ENCODE peak calls at places on chromosomes 16 and 17, in five cellular contexts. G is pancreas, K is psoas muscle, W is tibial artery, V is SK-N-SH. L is an unnamed sample.

GRCh38 chr17:38982858-38983746 is 15.9 kb upstream of the FBXO47 start:
- DNase-seq in W (no peak), G (no peak), K (no peak), V (peak; percentile 75), L (no peak)

GRCh38 chr16:75113046-75113491 is 3.5 kb downstream of the LDHD start:
- DNase-seq in G (no peak), K (no peak), V (no peak), W (peak; percentile 57), L (no peak)

GRCh38 chr17:11461993-11462548 is 136.2 kb upstream of the DNAH9 start:
- DNase-seq in K (no peak), W (no peak), V (no peak), G (no peak), L (no peak)

GRCh38 chr17:81090361-81091133 is 55.6 kb downstream of the BAIAP2 start:
- DNase-seq in V (peak; percentile 83), K (peak; percentile 61), W (peak; percentile 74), G (no peak), L (no peak)

GRCh38 chr16:3671424-3671823 is 16.9 kb downstream of the DNASE1 start:
- DNase-seq in K (no peak), V (no peak), G (no peak), W (no peak), L (no peak)

GRCh38 chr16:81229811-81230210 is 8.7 kb upstream of the BCO1 start:
- DNase-seq in W (no peak), K (no peak), V (no peak), G (no peak), L (no peak)

GRCh38 chr17:63439682-63440081 is 6.4 kb downstream of the CYB561 start:
- DNase-seq in G (no peak), W (no peak), K (no peak), V (no peak), L (no peak)

GRCh38 chr16:67967183-67967955 is 1.1 kb downstream of the SLC12A4 start:
- DNase-seq in K (no peak), W (no peak), V (no peak), G (no peak), L (peak; percentile 38)

GRCh38 chr16:70715113-70715711 is 29.4 kb upstream of the MTSS2 start:
- DNase-seq in W (peak; percentile 99), V (peak; percentile 87), G (peak; percentile 48), K (peak; percentile 97), L (no peak)

GRCh38 chr17:80943346-80944145 is 48.1 kb upstream of the CHMP6 start:
- DNase-seq in K (no peak), V (no peak), G (no peak), W (peak; percentile 59), L (no peak)

GRCh38 chr17:28954886-28955285 is 3.6 kb upstream of the PHF12 start:
- DNase-seq in K (no peak), W (peak; percentile 40), G (no peak), V (no peak), L (no peak)

GRCh38 chr17:35210741-35211140 is 16.5 kb upstream of the SLC35G3 start:
- DNase-seq in K (no peak), W (no peak), G (no peak), V (no peak), L (no peak)

GRCh38 chr17:1713878-1714487 is 3.8 kb upstream of the TLCD2 start:
- DNase-seq in G (no peak), K (no peak), W (peak; percentile 70), V (peak; percentile 62), L (no peak)

GRCh38 chr17:29726721-29727252 is 104.1 kb upstream of the CORO6 start:
- DNase-seq in W (no peak), V (peak; percentile 63), G (no peak), K (no peak), L (peak; percentile 53)

GRCh38 chr16:11632455-11632921 is 35.8 kb upstream of the SNN start:
- DNase-seq in W (peak; percentile 88), K (no peak), G (peak; percentile 55), V (no peak), L (no peak)

GRCh38 chr17:20091161-20092029 is 82.2 kb downstream of the SPECC1 start:
- DNase-seq in K (no peak), W (peak; percentile 80), V (no peak), G (no peak), L (no peak)

GRCh38 chr17:44184212-44184810 is 2.5 kb upstream of the TMUB2 start:
- DNase-seq in G (no peak), W (no peak), V (no peak), K (no peak), L (no peak)

GRCh38 chr17:80819422-80820164 is 172.0 kb upstream of the CHMP6 start:
- DNase-seq in W (peak; percentile 57), G (no peak), K (no peak), V (peak; percentile 74), L (no peak)

GRCh38 chr16:85395207-85395912 is 217.8 kb upstream of the GSE1 start:
- DNase-seq in K (peak; percentile 81), W (peak; percentile 98), V (peak; percentile 94), G (peak; percentile 37), L (no peak)

GRCh38 chr16:30665155-30665829 is 7.1 kb downstream of the FBRS start:
- DNase-seq in W (no peak), V (no peak), K (no peak), G (no peak), L (no peak)

GRCh38 chr17:44209786-44210341 is 9.6 kb downstream of the UBTF start:
- DNase-seq in V (no peak), W (no peak), K (no peak), G (no peak), L (no peak)

GRCh38 chr16:51112311-51112710 is 38.8 kb downstream of the SALL1 start:
- DNase-seq in K (no peak), W (no peak), G (no peak), V (no peak), L (no peak)

GRCh38 chr17:59101178-59101577 is 5.5 kb downstream of the TRIM37 start:
- DNase-seq in G (no peak), V (no peak), W (no peak), K (no peak), L (no peak)

GRCh38 chr17:59107306-59107670 is 608 bp upstream of the TRIM37 start:
- DNase-seq in W (no peak), G (no peak), K (no peak), V (no peak), L (no peak)

GRCh38 chr17:59106463-59107305 is at the start of gene TRIM37:
- DNase-seq in V (peak; percentile 99), G (peak; percentile 98), K (peak; percentile 97), W (peak; percentile 98), L (peak; percentile 100)

GRCh38 chr17:59108400-59109102 is 1.9 kb upstream of the TRIM37 start:
- DNase-seq in G (no peak), W (no peak), K (no peak), V (no peak), L (no peak)

DNA sequence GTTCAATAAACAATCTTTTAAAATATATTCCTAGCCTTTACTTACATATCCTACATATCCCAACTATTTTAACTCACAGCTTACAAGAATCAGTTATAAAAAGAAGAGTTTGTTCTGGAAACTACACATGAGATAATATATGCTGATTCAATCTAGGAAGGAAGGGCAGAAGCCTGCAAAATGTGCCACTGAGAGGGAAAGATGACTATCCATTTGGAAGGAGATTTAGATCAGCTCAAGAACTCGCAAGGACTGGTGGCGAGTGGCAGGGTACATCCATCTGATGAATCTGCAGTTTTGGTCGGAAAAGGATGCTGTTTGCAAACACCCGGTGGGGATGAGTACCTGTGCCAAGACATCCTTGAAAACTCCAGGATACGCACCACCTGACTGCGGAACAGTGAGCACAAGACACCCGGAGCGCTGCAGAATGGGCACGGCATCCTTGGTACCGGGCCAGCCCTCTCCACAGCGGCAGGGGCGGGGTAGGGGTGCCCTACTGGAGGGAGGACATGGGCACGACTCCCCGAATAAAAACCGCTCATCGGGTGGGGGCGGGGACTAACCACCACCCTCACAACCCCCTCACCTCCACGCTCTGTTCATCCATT is 723 bp downstream of the TRIM37 start:
- DNase-seq in K (peak; percentile 64), W (peak; percentile 79), V (peak; percentile 84), G (peak; percentile 59), L (no peak)
- TF ChIP-seq CTCF in K (no peak), W (no peak), V (no peak), G (no peak), L (no peak)

DNA sequence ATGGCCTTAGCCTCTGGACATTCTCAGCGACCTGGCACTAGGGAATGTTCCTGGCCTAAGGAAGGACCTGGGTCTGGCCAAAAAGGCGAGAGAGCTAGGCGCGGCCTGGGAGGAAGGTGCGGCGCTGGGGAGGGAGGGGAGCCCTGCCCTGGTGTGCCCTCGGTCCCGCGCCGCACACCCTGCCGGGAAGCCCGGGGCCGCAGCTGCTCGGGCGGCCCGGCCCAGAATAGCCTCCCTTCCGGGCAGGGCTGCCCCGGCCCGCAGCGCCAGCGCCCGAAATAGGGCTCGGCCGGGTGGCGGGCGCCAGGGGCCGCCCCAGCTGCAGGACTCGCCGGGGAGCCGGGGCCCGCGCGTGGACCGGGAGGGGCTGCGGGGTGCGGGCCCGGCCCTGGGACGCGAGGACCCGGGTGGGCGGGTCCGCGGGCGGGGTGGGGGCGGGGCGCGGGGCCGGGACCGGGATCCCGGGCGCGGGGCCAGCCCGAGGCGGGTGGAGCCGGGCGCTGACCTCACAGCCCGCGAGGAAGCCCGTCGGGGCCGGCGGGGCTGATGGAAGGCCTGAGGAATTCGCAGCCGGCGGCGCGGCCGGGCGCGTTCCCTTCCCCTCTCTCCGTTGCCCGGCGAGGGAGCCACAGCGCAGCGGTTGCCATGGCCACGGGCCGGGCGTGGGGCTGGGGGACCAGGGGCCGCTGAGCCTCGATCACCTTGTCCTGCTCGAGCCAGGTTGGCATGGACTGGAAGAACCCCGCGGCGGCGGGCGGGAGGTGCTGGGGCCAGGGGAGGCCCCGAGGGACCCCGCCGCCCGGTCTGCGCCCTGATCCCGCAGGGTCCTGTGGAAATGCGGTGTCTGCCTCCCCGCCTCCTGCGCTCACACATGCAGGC is 18.1 kb downstream of the SOCS3 start:
- DNase-seq in G (peak; percentile 74), K (peak; percentile 84), W (peak; percentile 90), V (peak; percentile 97), L (no peak)
- H3K4me3 ChIP-seq in G (peak overlapping the region; percentile 39), K (peak overlapping the region; percentile 56), W (peak overlapping the region; percentile 48), V (peak overlapping the region; percentile 31), L (peak overlapping the region; percentile 29)

GRCh38 chr16:84082110-84082509 is 34.6 kb downstream of the MBTPS1 start:
- DNase-seq in K (no peak), W (no peak), G (no peak), V (no peak), L (no peak)

GRCh38 chr16:84081446-84081989 is 35.2 kb downstream of the MBTPS1 start:
- DNase-seq in G (no peak), K (no peak), W (no peak), V (no peak), L (no peak)

GRCh38 chr16:84079664-84080063 is 37.1 kb upstream of the SLC38A8 start:
- DNase-seq in V (no peak), K (no peak), G (no peak), W (no peak), L (no peak)

GRCh38 chr16:84080813-84081212 is 35.9 kb downstream of the MBTPS1 start:
- DNase-seq in K (no peak), G (no peak), W (no peak), V (no peak), L (no peak)

DNA sequence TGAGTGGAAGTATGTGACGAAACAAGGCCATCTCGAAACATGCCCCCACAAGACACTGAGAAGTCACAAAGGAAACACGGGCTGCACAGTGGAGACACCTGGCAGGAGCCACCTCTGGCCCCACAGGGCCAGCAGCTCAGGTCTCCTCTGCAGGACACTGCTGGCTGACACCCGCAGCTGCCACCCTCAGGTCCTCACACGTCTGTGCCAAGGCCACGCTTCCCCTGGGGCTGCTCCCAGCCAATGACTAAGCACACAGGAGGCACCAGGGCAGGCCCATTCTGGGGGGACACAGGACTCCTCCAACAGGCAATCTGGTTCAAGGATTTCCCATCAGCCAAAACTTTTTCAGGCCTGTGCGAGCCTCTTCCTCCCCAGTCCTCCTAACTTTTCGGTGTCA is 36.4 kb downstream of the MBTPS1 start:
- DNase-seq in V (no peak), W (no peak), K (peak; percentile 48), G (no peak), L (no peak)
- H3K36me3 ChIP-seq in V (peaks cover 73% of the 10 kb centered on the region), W (peaks cover 51% of the 10 kb centered on the region), K (peaks cover 10% of the 10 kb centered on the region), G (peaks cover 8% of the 10 kb centered on the region), L (peaks cover 15% of the 10 kb centered on the region)

GRCh38 chr17:45246861-45247428 is 14.9 kb downstream of the SPATA32 start:
- DNase-seq in K (no peak), G (no peak), W (no peak), V (peak; percentile 92), L (no peak)
- TF ChIP-seq CTCF in K (peak; percentile 34), G (no peak), W (no peak), V (peak; percentile 69), L (peak; percentile 50)